ENCODE peak calls at places on chromosomes 1 and 21, in seven cellular contexts. H is substantia nigra; Q is NCI-H1092; J is AML-193; E is naive thymus-derived CD4-positive, alpha-beta T cell; O is neural crest cell; F is GM23338. T is an unnamed sample.
A peak's percentile ranks its signal among the peaks of the same experiment; 100 is the strongest.

GRCh38 chr1:148315081-148315811 is 163.2 kb upstream of the NBPF11 start:
- DNase-seq in E (no peak), F (no peak), Q (no peak), O (no peak), J (no peak), H (no peak), T (no peak)

GRCh38 chr1:89310505-89310904 is 37.8 kb upstream of the GBP5 start:
- DNase-seq in J (no peak), O (no peak), E (no peak), F (no peak), H (no peak), Q (no peak), T (no peak)

GRCh38 chr1:43272161-43272560 is 2.4 kb downstream of the TMEM125 start:
- DNase-seq in H (peak; percentile 74), F (no peak), J (no peak), O (no peak), Q (no peak), E (no peak), T (no peak)

GRCh38 chr1:53075761-53076163 is 13.7 kb downstream of the PODN start:
- DNase-seq in O (no peak), H (no peak), Q (no peak), F (no peak), J (no peak), E (no peak), T (no peak)

GRCh38 chr1:15296602-15297321 is 49.7 kb downstream of the FHAD1 start:
- DNase-seq in J (no peak), E (no peak), F (no peak), Q (no peak), H (no peak), O (no peak), T (no peak)

GRCh38 chr1:230909974-230910754 is 41.8 kb upstream of the C1orf198 start:
- DNase-seq in E (no peak), J (no peak), F (no peak), O (no peak), Q (no peak), H (peak; percentile 73), T (no peak)

GRCh38 chr1:242030071-242030470 is 31.2 kb upstream of the MAP1LC3C start:
- DNase-seq in F (no peak), J (no peak), E (no peak), H (no peak), Q (no peak), O (no peak), T (no peak)

GRCh38 chr1:204917802-204918201 is 47.1 kb downstream of the NFASC start:
- DNase-seq in F (no peak), E (no peak), Q (no peak), O (no peak), J (no peak), H (no peak), T (no peak)

GRCh38 chr1:193321242-193321842 is 134.9 kb upstream of the B3GALT2 start:
- DNase-seq in E (no peak), H (no peak), F (no peak), O (no peak), J (no peak), Q (no peak), T (no peak)

GRCh38 chr21:43681650-43682049 is 22.3 kb downstream of the RRP1B start:
- DNase-seq in J (no peak), F (no peak), O (no peak), H (no peak), Q (no peak), E (no peak), T (no peak)

GRCh38 chr21:42568834-42569731 is 55.4 kb downstream of the SLC37A1 start:
- DNase-seq in H (no peak), O (no peak), Q (peak; percentile 17), E (no peak), F (no peak), J (no peak), T (no peak)

GRCh38 chr1:234408757-234409156 is 35.5 kb downstream of the COA6 start:
- DNase-seq in Q (no peak), H (no peak), F (no peak), E (peak; percentile 83), O (no peak), J (no peak), T (peak; percentile 62)

GRCh38 chr1:200733907-200734306 is 4.8 kb upstream of the CAMSAP2 start:
- DNase-seq in Q (no peak), H (no peak), J (no peak), F (no peak), O (no peak), E (no peak), T (no peak)

GRCh38 chr1:152035406-152036315 is 1.1 kb downstream of the S100A11 start:
- DNase-seq in F (peak; percentile 37), H (no peak), Q (no peak), J (peak; percentile 27), O (no peak), E (no peak), T (no peak)

GRCh38 chr1:162590101-162590500 is 28.6 kb downstream of the UAP1 start:
- DNase-seq in J (no peak), E (no peak), Q (no peak), H (no peak), O (no peak), F (no peak), T (no peak)

GRCh38 chr1:29284961-29285560 is 48.7 kb downstream of the PTPRU start:
- DNase-seq in J (no peak), O (no peak), H (no peak), Q (no peak), E (no peak), F (no peak), T (no peak)

GRCh38 chr1:42784946-42785693 is at the start of gene TMEM269:
- DNase-seq in E (peak; percentile 30), J (no peak), Q (no peak), H (no peak), O (no peak), F (peak; percentile 56), T (peak; percentile 35)

GRCh38 chr1:1259948-1260614 is 13.6 kb upstream of the C1QTNF12 start:
- DNase-seq in J (no peak), Q (no peak), H (peak; percentile 2), F (no peak), E (no peak), O (no peak), T (no peak)

GRCh38 chr1:24353292-24353891 is 34.2 kb downstream of the GRHL3 start:
- DNase-seq in O (no peak), E (no peak), Q (no peak), H (no peak), J (no peak), F (no peak), T (no peak)

GRCh38 chr1:109477821-109478220 is 5.9 kb upstream of the ATXN7L2 start:
- DNase-seq in O (no peak), J (peak; percentile 34), Q (no peak), H (no peak), E (no peak), F (no peak), T (no peak)

GRCh38 chr1:223695941-223696340 is 16.4 kb upstream of the CAPN2 start:
- DNase-seq in H (no peak), J (no peak), O (no peak), Q (no peak), F (no peak), E (no peak), T (no peak)

GRCh38 chr21:31397515-31397926 is 53.5 kb upstream of the TIAM1 start:
- DNase-seq in H (peak; percentile 26), Q (no peak), J (no peak), E (no peak), F (no peak), O (no peak), T (no peak)

GRCh38 chr1:192766009-192766625 is 42.7 kb upstream of the RGS2 start:
- DNase-seq in O (no peak), E (no peak), F (no peak), Q (no peak), H (no peak), J (no peak), T (no peak)

GRCh38 chr21:34630536-34631143 is 15.7 kb upstream of the RCAN1 start:
- DNase-seq in Q (peak; percentile 75), O (peak; percentile 19), J (peak; percentile 52), F (peak; percentile 70), E (peak; percentile 23), H (no peak), T (peak; percentile 52)

GRCh38 chr1:66271904-66272254 is 262.1 kb upstream of the SGIP1 start:
- DNase-seq in J (no peak), Q (no peak), E (no peak), H (peak; percentile 38), O (no peak), F (no peak), T (no peak)

GRCh38 chr1:221793439-221794078 is 51.7 kb upstream of the DUSP10 start:
- DNase-seq in F (no peak), O (no peak), H (no peak), J (no peak), E (no peak), Q (no peak), T (no peak)

GRCh38 chr1:97488505-97488904 is 432.3 kb downstream of the DPYD start:
- DNase-seq in J (no peak), E (no peak), Q (no peak), H (no peak), F (no peak), O (no peak), T (no peak)

T was measured in CD4-positive, alpha-beta memory T cell.